ENCODE peak calls at places on chromosomes 6 and 20, in ten cellular contexts. N is BJ; Y is CD8-positive, alpha-beta T cell; B is astrocyte of the spinal cord; Z is colonic mucosa; C is thyroid gland; F is stomach; O is body of pancreas; A is A549; R is HepG2. H is an unnamed sample.

GRCh38 chr6:129844118-129844891 is 16.8 kb downstream of the TMEM244 start:
- DNase-seq in C (no peak), B (peak; percentile 82), Z (no peak), N (peak; percentile 80), F (no peak), O (no peak), Y (no peak), A (no peak), R (no peak), H (peak; percentile 85)

GRCh38 chr6:113447088-113447831 is 409.9 kb upstream of the MARCKS start:
- DNase-seq in O (no peak), A (no peak), C (no peak), Z (no peak), F (no peak), N (peak; percentile 90), Y (no peak), B (peak; percentile 89), R (no peak), H (peak; percentile 94)

GRCh38 chr6:52013035-52013434 is 74.4 kb downstream of the PKHD1 start:
- DNase-seq in B (no peak), F (peak; percentile 35), N (no peak), Z (no peak), R (no peak), O (peak; percentile 28), C (no peak), A (no peak), Y (no peak), H (no peak)

GRCh38 chr6:149636116-149636515 is 12.4 kb downstream of the KATNA1 start:
- DNase-seq in R (no peak), Z (peak; percentile 21), N (peak; percentile 31), F (no peak), Y (no peak), C (no peak), O (no peak), B (peak; percentile 28), A (no peak), H (peak; percentile 59)

GRCh38 chr20:21353236-21353635 is 44.1 kb downstream of the NKX2-4 start:
- DNase-seq in Z (no peak), R (no peak), N (peak; percentile 6), O (no peak), A (no peak), F (no peak), Y (no peak), C (no peak), B (peak; percentile 38), H (peak; percentile 68)

GRCh38 chr6:72554203-72554564 is 67.7 kb upstream of the KCNQ5 start:
- DNase-seq in R (no peak), B (peak; percentile 63), F (no peak), A (no peak), C (no peak), Y (no peak), N (peak; percentile 80), O (no peak), Z (no peak), H (peak; percentile 31)

GRCh38 chr6:42727084-42727601 is 4.7 kb upstream of the PRPH2 start:
- DNase-seq in N (no peak), Z (peak; percentile 40), Y (peak; percentile 59), F (peak; percentile 25), C (no peak), B (no peak), R (no peak), A (no peak), O (peak; percentile 30), H (peak; percentile 41)

GRCh38 chr6:139490482-139490881 is 116.0 kb upstream of the CITED2 start:
- DNase-seq in F (peak; percentile 37), B (no peak), C (no peak), A (no peak), Y (no peak), O (peak; percentile 76), R (peak; percentile 74), N (no peak), Z (peak; percentile 44), H (peak; percentile 41)

GRCh38 chr6:134063966-134064445 is 11.6 kb upstream of the SLC2A12 start:
- DNase-seq in Y (peak; percentile 71), N (no peak), C (peak; percentile 60), R (peak; percentile 75), A (peak; percentile 69), F (peak; percentile 63), B (peak; percentile 89), O (peak; percentile 63), Z (peak; percentile 75), H (peak; percentile 94)

GRCh38 chr20:64045346-64046011 is 4.0 kb downstream of the SOX18 start:
- DNase-seq in A (no peak), Z (no peak), C (no peak), Y (no peak), O (no peak), R (no peak), B (no peak), N (no peak), F (no peak), H (no peak)

GRCh38 chr20:34364013-34364382 is 925 bp downstream of the ITCH start:
- DNase-seq in A (no peak), F (no peak), R (no peak), Y (no peak), Z (no peak), O (no peak), C (peak; percentile 29), N (no peak), B (peak; percentile 63), H (peak; percentile 64)

GRCh38 chr6:90719321-90720195 is 132.7 kb upstream of the MAP3K7 start:
- DNase-seq in A (no peak), B (no peak), N (no peak), C (no peak), Y (no peak), Z (no peak), R (no peak), O (no peak), F (no peak), H (no peak)

GRCh38 chr6:151118453-151119123 is 121.2 kb upstream of the AKAP12 start:
- DNase-seq in Z (no peak), A (no peak), R (peak; percentile 23), F (no peak), Y (no peak), C (no peak), B (no peak), O (no peak), N (no peak), H (no peak)

GRCh38 chr6:106100755-106101154 is 14.6 kb downstream of the PRDM1 start:
- DNase-seq in A (no peak), R (no peak), Z (no peak), C (peak; percentile 28), Y (no peak), F (no peak), B (no peak), N (no peak), O (no peak), H (no peak)
- H3K4me3 ChIP-seq in A (no peak overlapping the region), R (no peak overlapping the region), Z (peak overlapping the region; percentile 6), C (no peak overlapping the region), Y (peak overlapping the region; percentile 2), F (peak overlapping the region; percentile 41), B (no peak overlapping the region), N (no peak overlapping the region), O (no peak overlapping the region), H (no peak overlapping the region)

GRCh38 chr6:33983721-33984465 is 162.0 kb downstream of the GRM4 start:
- DNase-seq in B (no peak), F (peak; percentile 23), C (no peak), Y (no peak), R (no peak), N (no peak), A (no peak), O (peak; percentile 7), Z (peak; percentile 41), H (no peak)

GRCh38 chr6:33981421-33981820 is 164.5 kb downstream of the GRM4 start:
- DNase-seq in Z (peak; percentile 31), B (no peak), N (no peak), A (no peak), Y (no peak), F (peak; percentile 11), C (no peak), O (peak; percentile 1), R (no peak), H (no peak)

GRCh38 chr6:33981861-33982260 is 164.0 kb downstream of the GRM4 start:
- DNase-seq in F (no peak), N (no peak), C (no peak), Z (no peak), O (no peak), Y (no peak), R (no peak), A (no peak), B (no peak), H (no peak)

GRCh38 chr6:33984466-33985332 is 161.2 kb downstream of the GRM4 start:
- DNase-seq in Y (no peak), C (no peak), A (no peak), R (no peak), O (peak; percentile 4), B (no peak), N (no peak), Z (peak; percentile 18), F (peak; percentile 20), H (no peak)

GRCh38 chr6:33983109-33983475 is 162.8 kb downstream of the GRM4 start:
- DNase-seq in O (peak; percentile 52), Y (no peak), R (peak; percentile 61), A (peak; percentile 35), B (no peak), F (peak; percentile 63), C (peak; percentile 21), Z (peak; percentile 88), N (no peak), H (peak; percentile 17)
- TF ChIP-seq CTCF in O (no peak), Y (no peak), R (peak; percentile 63), A (no peak), B (no peak), F (no peak), C (no peak), Z (no peak), N (no peak), H (no peak)

GRCh38 chr6:3911614-3912336 is 62.6 kb downstream of the FAM50B start:
- DNase-seq in B (peak; percentile 92), A (peak; percentile 50), Z (no peak), R (peak; percentile 93), C (peak; percentile 75), F (peak; percentile 73), N (peak; percentile 56), O (peak; percentile 86), Y (no peak), H (peak; percentile 79)
- H3K4me3 ChIP-seq in B (no peak overlapping the region), A (peak overlapping the region; percentile 17), Z (no peak overlapping the region), R (peak overlapping the region; percentile 1), C (no peak overlapping the region), F (peak overlapping the region; percentile 18), N (peak overlapping the region; percentile 6), O (no peak overlapping the region), Y (no peak overlapping the region), H (no peak overlapping the region)

DNA sequence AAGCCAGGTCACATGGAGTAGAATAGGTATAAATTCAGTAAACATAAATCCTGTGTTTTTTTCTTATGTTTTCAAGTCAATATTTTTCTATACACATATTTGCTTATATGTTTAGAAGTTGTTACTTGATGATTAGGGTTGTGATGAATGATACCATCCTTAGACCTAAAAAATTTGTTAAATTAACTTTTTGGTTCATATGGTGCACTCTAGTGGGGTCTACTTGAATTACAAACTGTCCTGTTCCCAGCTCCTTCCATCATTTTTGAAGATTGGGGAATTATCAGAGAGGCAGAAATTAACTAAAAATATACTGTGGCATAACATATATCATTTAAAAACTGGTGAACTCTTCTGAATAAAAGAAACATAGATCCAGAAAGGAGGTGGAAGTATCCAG is 48.3 kb upstream of the RIPPLY2 start:
- DNase-seq in B (no peak), Y (no peak), N (no peak), Z (no peak), C (no peak), F (no peak), A (no peak), O (no peak), R (no peak), H (no peak)
- TF ChIP-seq CTCF in B (no peak), Y (no peak), N (no peak), Z (no peak), C (no peak), F (no peak), A (no peak), O (no peak), R (no peak), H (no peak)